ENCODE peak calls at places on chromosomes 2 and 18, in five cellular contexts. H, R, U, J and D are unnamed samples.

GRCh38 chr2:171553858-171554257 is 31.6 kb downstream of the CYBRD1 start:
- DNase-seq in H (peak), R (no peak), U (no peak), J (no peak), D (peak)

GRCh38 chr2:120793682-120794403 is 58.2 kb downstream of the GLI2 start:
- DNase-seq in H (no peak), R (no peak), U (no peak), J (no peak), D (peak)

GRCh38 chr18:10025756-10026290 is 112.0 kb downstream of the VAPA start:
- DNase-seq in H (no peak), R (no peak), U (no peak), J (no peak), D (no peak)

GRCh38 chr18:8106603-8107002 is 502.6 kb upstream of the RAB12 start:
- DNase-seq in H (no peak), R (no peak), U (no peak), J (no peak), D (no peak)

GRCh38 chr18:55779711-55780590 is 192.0 kb upstream of the TCF4 start:
- DNase-seq in H (no peak), R (no peak), U (peak), J (no peak), D (no peak)

GRCh38 chr18:31533236-31533635 is 35.3 kb downstream of the DSG2 start:
- DNase-seq in H (no peak), R (no peak), U (no peak), J (no peak), D (no peak)

GRCh38 chr2:67476808-67477790 is 80.0 kb downstream of the ETAA1 start:
- DNase-seq in H (peak), R (no peak), U (peak), J (no peak), D (peak)

GRCh38 chr2:25618676-25619075 is 54.7 kb downstream of the DTNB start:
- DNase-seq in H (no peak), R (no peak), U (peak), J (no peak), D (peak)

GRCh38 chr2:152627010-152627957 is 90.0 kb downstream of the PRPF40A start:
- DNase-seq in H (peak), R (no peak), U (peak), J (peak), D (peak)

GRCh38 chr2:58097025-58097424 is 50.4 kb downstream of the VRK2 start:
- DNase-seq in H (no peak), R (no peak), U (no peak), J (no peak), D (no peak)

GRCh38 chr2:66301073-66301766 is 133.7 kb upstream of the MEIS1 start:
- DNase-seq in H (no peak), R (no peak), U (peak), J (no peak), D (no peak)

GRCh38 chr2:29063646-29064372 is 10.5 kb downstream of the PCARE start:
- DNase-seq in H (no peak), R (peak), U (peak), J (no peak), D (no peak)

GRCh38 chr2:71494091-71494490 is 40.7 kb downstream of the DYSF start:
- DNase-seq in H (no peak), R (no peak), U (no peak), J (no peak), D (no peak)

GRCh38 chr2:68167186-68167585 is 9.5 kb downstream of the PNO1 start:
- DNase-seq in H (no peak), R (no peak), U (no peak), J (no peak), D (no peak)

GRCh38 chr18:9380101-9380500 is 45.5 kb downstream of the TWSG1 start:
- DNase-seq in H (no peak), R (peak), U (peak), J (no peak), D (no peak)

GRCh38 chr18:73245345-73245744 is 377.6 kb upstream of the NETO1 start:
- DNase-seq in H (no peak), R (no peak), U (no peak), J (no peak), D (no peak)

GRCh38 chr18:23301971-23302370 is 151.1 kb upstream of the RIOK3 start:
- DNase-seq in H (no peak), R (no peak), U (no peak), J (no peak), D (no peak)

GRCh38 chr2:201837824-201838340 is 31.5 kb downstream of the CDK15 start:
- DNase-seq in H (no peak), R (no peak), U (no peak), J (no peak), D (no peak)

GRCh38 chr2:187684181-187684580 is 129.9 kb upstream of the TFPI start:
- DNase-seq in H (no peak), R (no peak), U (no peak), J (no peak), D (no peak)